ENCODE peak calls at places on chromosome 17, in seven cellular contexts. Y, T, N, Q, D, A and J are unnamed samples.

GRCh38 chr17:7294614-7295153 is at the start of gene YBX2:
- DNase-seq in T (peak; percentile 68), Y (peak; percentile 69), N (peak; percentile 100), Q (peak; percentile 89), D (peak; percentile 92), A (no peak), J (peak; percentile 91)

GRCh38 chr17:69287168-69287567 is 39.8 kb downstream of the ABCA5 start:
- DNase-seq in N (no peak), D (no peak), A (no peak), T (no peak), Y (no peak), Q (peak; percentile 24), J (no peak)

GRCh38 chr17:77999413-78000173 is 41.1 kb downstream of the TNRC6C start:
- DNase-seq in Y (no peak), Q (no peak), T (no peak), D (peak; percentile 74), A (no peak), N (no peak), J (no peak)

GRCh38 chr17:79715318-79716182 is 15.2 kb upstream of the ENPP7 start:
- DNase-seq in D (no peak), Q (no peak), N (no peak), Y (no peak), A (no peak), T (no peak), J (no peak)

GRCh38 chr17:27343972-27344607 is 50.2 kb downstream of the WSB1 start:
- DNase-seq in T (no peak), A (no peak), Y (no peak), Q (no peak), N (no peak), D (no peak), J (no peak)

GRCh38 chr17:65172511-65173136 is 35.5 kb downstream of the RGS9 start:
- DNase-seq in N (no peak), A (no peak), T (no peak), D (no peak), Q (no peak), Y (no peak), J (no peak)

GRCh38 chr17:51351890-51352289 is 91.5 kb downstream of the UTP18 start:
- DNase-seq in D (no peak), Q (no peak), T (no peak), Y (no peak), A (no peak), N (no peak), J (no peak)

GRCh38 chr17:7486181-7486580 is 2.0 kb downstream of the POLR2A start:
- DNase-seq in N (no peak), Q (no peak), A (no peak), D (no peak), T (no peak), Y (no peak), J (no peak)

GRCh38 chr17:62652251-62653001 is 25.0 kb downstream of the MRC2 start:
- DNase-seq in N (no peak), A (peak; percentile 72), T (peak; percentile 34), Y (peak; percentile 83), Q (no peak), D (peak; percentile 88), J (peak; percentile 93)

GRCh38 chr17:29102741-29103181 is 59.8 kb downstream of the PIPOX start:
- DNase-seq in N (no peak), A (no peak), Q (no peak), Y (no peak), D (no peak), T (no peak), J (no peak)

GRCh38 chr17:83182620-83183063 is 103.2 kb downstream of the METRNL start:
- DNase-seq in Q (no peak), T (peak; percentile 10), N (peak; percentile 30), A (peak; percentile 86), Y (peak; percentile 62), D (no peak), J (peak; percentile 63)

GRCh38 chr17:17560975-17561374 is 30.5 kb downstream of the PEMT start:
- DNase-seq in Q (no peak), N (no peak), T (no peak), Y (no peak), A (no peak), D (no peak), J (no peak)

GRCh38 chr17:74431568-74432483 is at the start of gene GPRC5C:
- DNase-seq in D (peak; percentile 90), T (peak; percentile 34), A (peak; percentile 81), N (peak; percentile 91), Y (peak; percentile 89), Q (peak; percentile 88), J (peak; percentile 95)

GRCh38 chr17:21171309-21171922 is 42.5 kb downstream of the TMEM11 start:
- DNase-seq in A (no peak), T (no peak), Q (no peak), N (no peak), D (no peak), Y (no peak), J (no peak)

DNA sequence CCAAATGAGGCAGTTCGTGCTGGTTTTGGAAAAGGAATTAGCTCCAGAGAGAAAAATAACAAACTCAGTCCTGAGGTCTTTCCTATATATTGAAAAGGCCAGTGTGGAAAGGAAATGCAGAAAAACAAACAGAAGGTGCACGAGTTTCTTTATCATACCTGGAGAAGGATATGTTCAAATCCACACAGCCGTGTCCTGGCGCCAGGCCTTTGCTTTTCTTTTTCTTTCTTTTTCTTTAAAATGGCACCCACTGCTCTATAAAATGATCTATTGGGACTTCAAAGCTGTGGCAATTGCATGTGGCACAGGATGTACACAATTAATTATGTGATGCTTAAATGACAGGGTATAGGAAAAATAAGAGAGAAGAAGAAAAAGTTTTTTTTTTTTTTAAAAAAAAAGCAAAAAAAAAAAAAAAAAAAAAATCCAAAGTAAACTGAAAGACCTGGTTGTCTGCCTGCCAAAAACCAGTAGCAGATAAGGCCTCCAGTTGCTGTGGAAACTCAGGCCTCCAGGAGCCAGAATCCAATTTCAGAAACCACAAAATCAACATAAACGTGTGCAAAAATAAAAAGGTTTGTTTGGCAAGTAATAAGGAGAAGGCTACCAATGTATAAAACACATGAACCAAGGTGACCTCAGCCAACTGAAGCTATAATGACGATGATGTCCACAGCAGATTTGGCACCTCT is 957.6 kb upstream of the SOX9 start:
- DNase-seq in T (no peak), A (no peak), N (no peak), D (no peak), Q (no peak), Y (no peak), J (no peak)
- H3K27ac ChIP-seq in T (no peak overlapping the region), A (no peak overlapping the region), N (no peak overlapping the region), D (no peak overlapping the region), Q (no peak overlapping the region), Y (no peak overlapping the region), J (no peak overlapping the region)

DNA sequence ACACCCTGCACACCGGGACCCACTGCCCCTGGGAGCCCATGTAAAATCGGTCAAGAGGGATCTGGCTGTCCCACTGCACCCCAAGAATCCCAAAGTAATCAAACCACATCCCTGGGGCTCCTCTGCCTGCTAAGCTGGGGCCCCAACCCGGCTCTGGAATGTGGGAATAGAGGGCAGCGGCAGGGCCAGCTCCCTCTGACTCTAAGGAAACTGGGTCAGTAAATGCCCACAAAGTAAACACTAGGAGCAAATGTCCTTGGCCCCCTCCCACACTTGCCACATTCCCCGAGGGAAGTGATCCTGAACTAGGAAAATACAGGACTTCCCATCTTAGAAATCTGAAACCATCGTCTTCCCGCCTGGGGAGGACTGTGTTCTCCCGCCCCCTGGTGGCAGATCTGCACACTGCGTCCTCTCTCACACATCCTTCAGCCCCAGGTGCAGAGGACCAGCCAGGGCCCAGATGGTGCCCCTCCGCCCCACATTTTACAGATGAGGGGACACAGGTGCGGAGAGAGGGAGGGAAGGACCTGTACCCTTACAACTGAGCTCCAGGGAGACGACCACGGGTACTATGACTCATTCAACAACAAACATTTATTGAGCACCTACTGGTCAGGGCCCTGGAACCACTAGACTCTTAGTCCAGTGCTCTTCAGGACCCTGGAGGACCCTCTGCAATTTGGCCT is 10.2 kb downstream of the P3H4 start:
- DNase-seq in N (peak; percentile 92), A (peak; percentile 83), Y (peak; percentile 87), Q (peak; percentile 88), D (peak; percentile 91), T (peak; percentile 79), J (peak; percentile 93)
- H3K27ac ChIP-seq in N (no peak overlapping the region), A (no peak overlapping the region), Y (peak overlapping the region; percentile 31), Q (peak overlapping the region; percentile 86), D (peak overlapping the region; percentile 42), T (no peak overlapping the region), J (peak overlapping the region; percentile 91)

GRCh38 chr17:44002141-44002848 is 2.1 kb upstream of the NAGS start:
- DNase-seq in Q (peak; percentile 36), Y (no peak), N (no peak), A (no peak), D (no peak), T (no peak), J (no peak)

GRCh38 chr17:44000871-44001460 is 3.5 kb upstream of the NAGS start:
- DNase-seq in Q (no peak), A (no peak), N (no peak), Y (no peak), T (no peak), D (no peak), J (no peak)

GRCh38 chr17:44000141-44000860 is 4.1 kb upstream of the NAGS start:
- DNase-seq in T (no peak), Q (no peak), Y (no peak), A (no peak), N (no peak), D (no peak), J (no peak)

GRCh38 chr17:43999024-43999423 is 5.4 kb upstream of the NAGS start:
- DNase-seq in A (no peak), Y (no peak), T (no peak), N (no peak), Q (no peak), D (no peak), J (no peak)

DNA sequence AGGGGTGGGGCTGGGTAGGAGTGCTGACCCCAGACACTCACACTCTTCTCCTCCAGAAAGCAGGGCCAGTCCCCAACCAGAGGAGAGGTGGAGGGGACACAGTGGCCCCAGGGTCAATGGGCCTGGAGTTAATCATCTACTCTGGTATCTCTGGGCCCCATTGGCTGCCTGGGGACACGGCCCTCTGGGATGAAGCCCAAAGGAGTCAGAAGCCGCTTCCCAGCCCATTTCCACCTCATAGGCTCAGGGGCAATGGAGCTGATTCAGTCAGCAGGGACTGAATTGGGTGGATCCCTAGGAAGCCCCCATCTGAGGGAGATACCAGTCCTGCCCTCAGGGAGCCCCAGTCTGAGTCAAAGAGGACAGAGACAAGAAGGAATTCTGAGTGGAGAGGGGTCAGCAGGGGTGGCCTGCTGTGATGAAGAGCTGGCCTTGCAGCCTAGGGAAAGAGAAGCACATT is 2.9 kb upstream of the NAGS start:
- DNase-seq in Y (no peak), A (no peak), Q (no peak), T (no peak), D (no peak), N (no peak), J (no peak)
- H3K27ac ChIP-seq in Y (no peak overlapping the region), A (no peak overlapping the region), Q (peak overlapping the region; percentile 45), T (no peak overlapping the region), D (no peak overlapping the region), N (no peak overlapping the region), J (no peak overlapping the region)

DNA sequence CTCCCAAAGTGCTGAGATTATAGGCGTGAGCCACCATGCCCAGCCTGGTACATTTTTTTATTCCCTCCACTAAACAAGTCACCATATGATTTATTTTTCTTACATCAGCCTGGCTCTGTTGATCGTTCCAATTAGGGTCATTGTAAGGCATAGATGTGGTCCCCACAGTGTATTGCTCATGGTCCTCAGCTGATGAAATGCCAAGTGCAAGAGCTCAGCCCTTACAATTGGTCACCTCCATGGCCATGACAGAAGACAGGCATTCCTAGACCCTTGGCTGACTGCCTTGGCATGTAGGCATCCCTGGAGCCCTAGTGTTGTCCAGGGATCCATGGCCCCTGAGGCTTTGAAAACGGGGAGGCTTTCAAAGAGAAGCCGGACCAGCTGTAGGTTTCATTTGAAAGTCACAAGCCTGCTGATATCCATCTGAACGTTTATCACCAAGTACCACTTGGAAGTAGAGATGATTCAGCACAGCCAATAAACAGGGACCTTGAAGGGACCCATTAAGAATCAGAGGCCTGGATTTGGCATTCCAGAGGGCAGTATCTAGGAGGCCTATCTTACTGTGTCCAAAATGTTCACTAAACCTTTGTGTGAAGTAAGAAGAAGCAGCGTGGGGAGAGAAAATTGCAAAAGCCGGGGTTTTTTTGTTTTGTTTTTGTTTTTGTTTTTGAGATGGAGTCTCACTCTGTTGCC is 20.6 kb upstream of the PRKCA start:
- DNase-seq in N (no peak), Y (no peak), A (no peak), Q (peak; percentile 16), T (no peak), D (no peak), J (no peak)
- H3K27ac ChIP-seq in N (no peak overlapping the region), Y (no peak overlapping the region), A (no peak overlapping the region), Q (peak overlapping the region; percentile 68), T (no peak overlapping the region), D (no peak overlapping the region), J (no peak overlapping the region)